ENCODE peak calls at places on chromosomes 11 and 22, in eight cellular contexts. P is iPS DF 6.9, A is pancreas, N is right atrium auricular region, B is cardiac muscle cell, S is NT2/D1, L is testis, V is psoas muscle. X is an unnamed sample.

GRCh38 chr11:27296406-27296994 is 66.5 kb downstream of the CCDC34 start:
- DNase-seq in P (no peak), A (no peak), N (no peak), B (peak; percentile 72), S (peak; percentile 33), L (no peak), V (no peak), X (no peak)

GRCh38 chr22:40215266-40215665 is 37.5 kb downstream of the TNRC6B start:
- DNase-seq in P (no peak), A (no peak), N (no peak), B (no peak), S (no peak), L (no peak), V (peak; percentile 37), X (peak; percentile 62)

GRCh38 chr11:6799402-6799801 is at the start of gene OR6A2:
- DNase-seq in P (no peak), A (no peak), N (no peak), B (no peak), S (no peak), L (no peak), V (no peak), X (no peak)

GRCh38 chr11:113481226-113481625 is 6.0 kb upstream of the DRD2 start:
- DNase-seq in P (no peak), A (no peak), N (no peak), B (no peak), S (no peak), L (no peak), V (no peak), X (no peak)

GRCh38 chr11:75632962-75633361 is 35.9 kb downstream of the MAP6 start:
- DNase-seq in P (no peak), A (no peak), N (no peak), B (peak; percentile 23), S (no peak), L (no peak), V (no peak), X (no peak)

GRCh38 chr11:13889566-13890214 is 72.8 kb upstream of the SPON1 start:
- DNase-seq in P (no peak), A (no peak), N (no peak), B (no peak), S (no peak), L (no peak), V (no peak), X (no peak)

GRCh38 chr11:78226684-78227680 is 38.3 kb downstream of the USP35 start:
- DNase-seq in P (no peak), A (no peak), N (peak; percentile 52), B (no peak), S (no peak), L (no peak), V (no peak), X (no peak)

GRCh38 chr11:14308114-14308896 is 50.7 kb downstream of the RRAS2 start:
- DNase-seq in P (no peak), A (no peak), N (no peak), B (peak; percentile 65), S (no peak), L (no peak), V (no peak), X (no peak)

GRCh38 chr11:63670738-63671321 is 346 bp downstream of the ATL3 start:
- DNase-seq in P (no peak), A (peak; percentile 82), N (peak; percentile 58), B (peak; percentile 57), S (no peak), L (peak; percentile 62), V (peak; percentile 59), X (peak; percentile 91)

GRCh38 chr11:74849525-74850391 is 99.1 kb downstream of the XRRA1 start:
- DNase-seq in P (peak; percentile 35), A (no peak), N (no peak), B (peak; percentile 66), S (peak; percentile 82), L (no peak), V (peak; percentile 56), X (no peak)

GRCh38 chr22:47225080-47225930 is 462.9 kb downstream of the TBC1D22A start:
- DNase-seq in P (no peak), A (no peak), N (peak; percentile 54), B (no peak), S (no peak), L (no peak), V (no peak), X (no peak)

GRCh38 chr11:72618801-72619200 is 55.4 kb downstream of the PDE2A start:
- DNase-seq in P (no peak), A (no peak), N (no peak), B (peak; percentile 55), S (no peak), L (peak; percentile 29), V (no peak), X (no peak)

GRCh38 chr11:107696140-107696539 is 15.7 kb downstream of the SLN start:
- DNase-seq in P (no peak), A (no peak), N (no peak), B (peak; percentile 93), S (no peak), L (no peak), V (no peak), X (no peak)

GRCh38 chr22:26503758-26504157 is 8.5 kb downstream of the TFIP11 start:
- DNase-seq in P (no peak), A (no peak), N (no peak), B (no peak), S (no peak), L (no peak), V (no peak), X (no peak)

GRCh38 chr11:119751281-119752060 is 22.5 kb upstream of the NECTIN1 start:
- DNase-seq in P (no peak), A (no peak), N (no peak), B (no peak), S (no peak), L (no peak), V (no peak), X (no peak)

GRCh38 chr11:130999992-131000770 is 83.9 kb upstream of the SNX19 start:
- DNase-seq in P (no peak), A (no peak), N (no peak), B (peak; percentile 83), S (no peak), L (no peak), V (no peak), X (no peak)

GRCh38 chr11:115696472-115697011 is 192.3 kb upstream of the CADM1 start:
- DNase-seq in P (no peak), A (no peak), N (no peak), B (no peak), S (no peak), L (no peak), V (no peak), X (no peak)

GRCh38 chr11:127106142-127106541 is 105.6 kb upstream of the KIRREL3 start:
- DNase-seq in P (no peak), A (no peak), N (no peak), B (no peak), S (no peak), L (no peak), V (no peak), X (no peak)

GRCh38 chr11:12075822-12076821 is 34.3 kb upstream of the MICAL2 start:
- DNase-seq in P (no peak), A (no peak), N (no peak), B (peak; percentile 94), S (no peak), L (no peak), V (peak; percentile 40), X (peak; percentile 68)

GRCh38 chr22:45238431-45239377 is 2.0 kb downstream of the KIAA0930 start:
- DNase-seq in P (no peak), A (no peak), N (no peak), B (no peak), S (no peak), L (no peak), V (no peak), X (no peak)
- H3K4me1 ChIP-seq in P (peaks cover 5% of the 10 kb centered on the region), A (peaks cover 9% of the 10 kb centered on the region), N (no peaks in the 10 kb centered on the region), B (peaks cover 5% of the 10 kb centered on the region), S (peaks cover 17% of the 10 kb centered on the region), L (peaks cover 7% of the 10 kb centered on the region), V (no peaks in the 10 kb centered on the region), X (peaks cover 14% of the 10 kb centered on the region)

GRCh38 chr11:108872781-108873291 is 208.0 kb downstream of the DDX10 start:
- DNase-seq in P (no peak), A (no peak), N (no peak), B (no peak), S (no peak), L (no peak), V (no peak), X (no peak)

GRCh38 chr11:108873938-108874337 is 209.1 kb downstream of the DDX10 start:
- DNase-seq in P (no peak), A (no peak), N (no peak), B (no peak), S (no peak), L (no peak), V (no peak), X (no peak)

GRCh38 chr11:108871867-108872266 is 207.0 kb downstream of the DDX10 start:
- DNase-seq in P (no peak), A (no peak), N (no peak), B (no peak), S (no peak), L (no peak), V (no peak), X (no peak)

GRCh38 chr11:108875134-108875533 is 210.3 kb downstream of the DDX10 start:
- DNase-seq in P (no peak), A (no peak), N (no peak), B (no peak), S (no peak), L (no peak), V (no peak), X (no peak)

DNA sequence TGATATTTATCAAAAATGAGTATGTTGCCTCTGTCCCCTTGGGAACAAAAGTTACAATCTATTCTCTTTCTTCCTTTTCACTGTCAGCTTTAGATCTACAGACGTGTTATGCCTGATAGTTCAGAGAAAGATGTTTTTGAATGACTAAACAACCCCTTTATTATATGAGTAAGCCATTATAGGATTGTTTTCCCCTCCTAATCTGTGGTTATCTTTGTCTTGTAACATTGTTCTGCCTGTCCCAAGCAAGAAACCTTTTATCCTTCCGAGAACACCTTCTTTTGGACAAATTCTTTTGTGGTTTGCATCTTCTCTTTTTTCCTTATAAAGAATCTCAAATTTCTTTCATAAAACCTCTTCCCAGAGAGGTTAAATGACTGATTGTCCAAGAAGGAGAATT is 208.4 kb downstream of the DDX10 start:
- DNase-seq in P (no peak), A (no peak), N (no peak), B (peak; percentile 55), S (no peak), L (no peak), V (no peak), X (no peak)
- H3K4me1 ChIP-seq in P (no peaks in the 10 kb centered on the region), A (no peaks in the 10 kb centered on the region), N (no peaks in the 10 kb centered on the region), B (peaks cover 15% of the 10 kb centered on the region), S (no peaks in the 10 kb centered on the region), L (peaks cover 10% of the 10 kb centered on the region), V (no peaks in the 10 kb centered on the region), X (no peaks in the 10 kb centered on the region)

GRCh38 chr22:23248583-23248982 is 68.3 kb downstream of the BCR start:
- DNase-seq in P (no peak), A (no peak), N (no peak), B (no peak), S (no peak), L (no peak), V (no peak), X (peak; percentile 51)
- H3K4me1 ChIP-seq in P (peaks cover 27% of the 10 kb centered on the region), A (peaks cover 14% of the 10 kb centered on the region), N (no peaks in the 10 kb centered on the region), B (peaks cover 20% of the 10 kb centered on the region), S (peaks cover 21% of the 10 kb centered on the region), L (no peaks in the 10 kb centered on the region), V (no peaks in the 10 kb centered on the region), X (peaks cover 49% of the 10 kb centered on the region)

DNA sequence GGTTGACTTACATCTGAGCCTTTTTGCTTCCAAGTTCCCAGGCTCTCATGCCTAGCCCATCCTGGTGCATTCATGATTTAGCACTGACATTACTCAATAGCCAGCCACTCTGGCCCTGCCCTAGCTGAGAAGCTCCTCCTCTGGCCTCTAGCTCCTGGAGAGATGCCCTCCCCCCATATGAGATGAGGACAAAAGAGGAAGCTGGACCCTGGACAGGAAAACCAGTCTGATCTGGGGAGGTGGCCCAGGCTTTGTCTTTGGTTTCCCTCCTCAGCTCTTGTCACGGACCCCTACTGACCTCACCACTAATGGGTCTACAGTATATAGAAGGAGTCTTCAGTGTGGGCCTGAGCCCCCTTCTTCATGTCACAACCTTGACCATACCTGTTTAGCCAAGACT is 3.0 kb downstream of the RHOG start:
- DNase-seq in P (no peak), A (no peak), N (peak; percentile 73), B (peak; percentile 53), S (no peak), L (peak; percentile 30), V (no peak), X (peak; percentile 75)
- H3K4me1 ChIP-seq in P (peaks cover 4% of the 10 kb centered on the region), A (peaks cover 15% of the 10 kb centered on the region), N (no peaks in the 10 kb centered on the region), B (peaks cover 4% of the 10 kb centered on the region), S (peaks cover 13% of the 10 kb centered on the region), L (peaks cover 17% of the 10 kb centered on the region), V (peaks cover 30% of the 10 kb centered on the region), X (peaks cover 39% of the 10 kb centered on the region)

X was measured in left lung.